ENCODE peak calls at places on chromosomes 5 and 9, in five cellular contexts. U, W, N, O and X are unnamed samples. For H3K4me1 and H3K36me3, the result is how much of the 10 kb centered on the place peaks cover.

GRCh38 chr9:37331871-37332270 is 90.6 kb upstream of the GRHPR start:
- DNase-seq in O (no peak), W (no peak), U (no peak), N (no peak), X (no peak)

GRCh38 chr9:2289234-2289755 is 274.1 kb downstream of the SMARCA2 start:
- DNase-seq in U (no peak), O (no peak), W (no peak), N (no peak), X (no peak)

GRCh38 chr9:14530301-14530700 is 162.9 kb downstream of the ZDHHC21 start:
- DNase-seq in N (no peak), O (no peak), U (no peak), W (no peak), X (no peak)

GRCh38 chr9:130172161-130172857 is at the start of gene NCS1:
- DNase-seq in U (no peak), O (no peak), N (peak), W (peak), X (no peak)

GRCh38 chr9:68627594-68627993 is 77.4 kb upstream of the PIP5K1B start:
- DNase-seq in U (no peak), O (no peak), N (no peak), W (no peak), X (no peak)

GRCh38 chr5:172891716-172892421 is 57.8 kb downstream of the ERGIC1 start:
- DNase-seq in N (no peak), U (no peak), O (no peak), W (no peak), X (no peak)

GRCh38 chr9:79559501-79560181 is 12.1 kb upstream of the TLE4 start:
- DNase-seq in N (no peak), O (no peak), W (no peak), U (no peak), X (no peak)

GRCh38 chr5:128412145-128412930 is 125.7 kb downstream of the FBN2 start:
- DNase-seq in W (no peak), U (no peak), N (peak), O (no peak), X (no peak)

GRCh38 chr9:96875460-96876142 is 21.3 kb upstream of the ZNF782 start:
- DNase-seq in O (peak), U (peak), W (no peak), N (peak), X (peak)

GRCh38 chr9:89915187-89915586 is 310.4 kb downstream of the GADD45G start:
- DNase-seq in U (no peak), W (no peak), N (no peak), O (no peak), X (no peak)

GRCh38 chr9:128215491-128216404 is 12.6 kb downstream of the DNM1 start:
- DNase-seq in W (peak), U (no peak), N (peak), O (no peak), X (no peak)

GRCh38 chr5:173884402-173885053 is 3.6 kb upstream of the CPEB4 start:
- DNase-seq in W (peak), U (no peak), N (no peak), O (peak), X (peak)

GRCh38 chr5:124087752-124088151 is 575.8 kb downstream of the CSNK1G3 start:
- DNase-seq in O (no peak), W (no peak), U (no peak), N (peak), X (no peak)

GRCh38 chr9:133580416-133580738 is 28.8 kb downstream of the FAM163B start:
- DNase-seq in W (no peak), U (no peak), N (no peak), O (no peak), X (no peak)

DNA sequence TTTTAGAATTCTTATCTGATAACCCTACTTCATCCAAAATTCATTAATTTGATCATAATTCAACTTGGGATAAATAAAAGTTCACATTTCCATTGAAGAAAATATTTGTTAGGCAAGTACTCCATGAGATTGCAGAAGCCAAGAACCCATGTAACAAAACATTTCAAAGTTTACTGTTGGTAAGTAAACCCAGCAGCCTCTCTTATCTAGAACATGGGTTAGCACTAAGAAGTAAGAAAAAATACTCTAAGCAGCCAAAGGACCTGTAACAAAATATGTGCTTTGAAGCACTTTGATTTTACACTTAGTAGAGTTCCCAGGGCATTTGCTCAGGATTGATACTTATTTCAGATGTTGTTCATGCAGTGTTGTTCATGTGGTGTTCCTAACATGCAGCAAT is 8.7 kb downstream of the MAP3K1 start:
- DNase-seq in W (no peak), N (no peak), U (no peak), O (peak), X (no peak)
- H3K4me1 ChIP-seq in W (under half), N (under half), U (under half), O (under half), X (half or more)

GRCh38 chr5:147616401-147616800 is 106.5 kb upstream of the DPYSL3 start:
- DNase-seq in W (no peak), O (no peak), N (no peak), U (no peak), X (no peak)
- H3K36me3 ChIP-seq in W (under half), O (under half), N (under half), U (half or more), X (under half)

GRCh38 chr9:33153666-33154065 is 13.5 kb downstream of the B4GALT1 start:
- DNase-seq in O (no peak), U (no peak), W (no peak), N (no peak), X (no peak)

GRCh38 chr9:33153001-33153400 is 14.1 kb downstream of the B4GALT1 start:
- DNase-seq in U (no peak), O (no peak), W (no peak), N (no peak), X (no peak)

GRCh38 chr9:33151601-33152000 is 15.5 kb downstream of the B4GALT1 start:
- DNase-seq in O (no peak), W (no peak), U (no peak), N (no peak), X (no peak)

GRCh38 chr9:33155393-33155792 is 11.7 kb downstream of the B4GALT1 start:
- DNase-seq in W (no peak), O (no peak), U (no peak), N (no peak), X (no peak)

GRCh38 chr9:33154368-33154767 is 12.8 kb downstream of the B4GALT1 start:
- DNase-seq in W (no peak), N (no peak), O (no peak), U (no peak), X (no peak)
- H3K4me3 ChIP-seq in W (no peak), N (no peak), O (no peak), U (no peak), X (peak)

GRCh38 chr5:143056792-143057579 is 286.8 kb downstream of the ARHGAP26 start:
- DNase-seq in N (no peak), O (no peak), U (no peak), W (no peak), X (no peak)

GRCh38 chr5:143056331-143056689 is 286.1 kb downstream of the ARHGAP26 start:
- DNase-seq in N (no peak), U (no peak), O (no peak), W (no peak), X (no peak)

GRCh38 chr5:143055596-143056330 is 285.6 kb downstream of the ARHGAP26 start:
- DNase-seq in U (no peak), W (no peak), N (no peak), O (no peak), X (no peak)

GRCh38 chr5:143059355-143059754 is 289.2 kb downstream of the ARHGAP26 start:
- DNase-seq in O (no peak), N (no peak), U (no peak), W (no peak), X (no peak)

GRCh38 chr5:143057580-143057999 is 287.4 kb downstream of the ARHGAP26 start:
- DNase-seq in N (peak), O (no peak), U (no peak), W (no peak), X (no peak)
- H3K4me1 ChIP-seq in N (under half), O (under half), U (under half), W (under half), X (under half)

GRCh38 chr5:40606077-40606765 is 73.5 kb upstream of the PTGER4 start:
- DNase-seq in W (no peak), O (no peak), U (no peak), N (no peak), X (no peak)

GRCh38 chr5:40601198-40601868 is 78.4 kb upstream of the PTGER4 start:
- DNase-seq in O (no peak), W (no peak), U (no peak), N (no peak), X (no peak)

GRCh38 chr5:40600383-40600782 is 79.3 kb upstream of the PTGER4 start:
- DNase-seq in N (no peak), U (no peak), W (no peak), O (no peak), X (no peak)

GRCh38 chr5:40605295-40605958 is 74.3 kb upstream of the PTGER4 start:
- DNase-seq in W (no peak), N (no peak), O (no peak), U (no peak), X (no peak)

DNA sequence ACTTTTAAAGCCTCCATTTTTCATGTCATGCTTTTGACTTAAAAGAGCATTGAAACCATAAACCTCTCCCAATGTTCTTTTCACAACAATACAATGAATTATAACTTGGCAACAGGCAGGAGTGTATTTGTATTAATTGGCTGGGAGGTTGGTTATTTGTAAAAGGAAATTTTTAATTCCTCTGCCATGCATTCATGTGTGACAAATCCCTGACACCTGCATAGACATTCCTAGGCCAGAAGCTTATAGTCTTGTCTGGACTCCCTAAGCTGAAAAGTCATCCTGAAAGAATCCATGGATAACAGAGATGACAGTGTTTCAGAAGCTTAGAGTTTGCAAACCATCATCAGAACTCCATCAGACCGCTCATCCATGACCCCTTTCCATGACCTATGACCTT is 76.3 kb upstream of the PTGER4 start:
- DNase-seq in W (no peak), N (no peak), U (no peak), O (no peak), X (no peak)
- H3K36me3 ChIP-seq in W (under half), N (under half), U (under half), O (under half), X (under half)

GRCh38 chr9:649128-650074 is 192.1 kb upstream of the DMRT1 start:
- DNase-seq in O (no peak), W (no peak), N (peak), U (no peak), X (no peak)
- H3K4me3 ChIP-seq in O (no peak), W (no peak), N (no peak), U (no peak), X (peak)

DNA sequence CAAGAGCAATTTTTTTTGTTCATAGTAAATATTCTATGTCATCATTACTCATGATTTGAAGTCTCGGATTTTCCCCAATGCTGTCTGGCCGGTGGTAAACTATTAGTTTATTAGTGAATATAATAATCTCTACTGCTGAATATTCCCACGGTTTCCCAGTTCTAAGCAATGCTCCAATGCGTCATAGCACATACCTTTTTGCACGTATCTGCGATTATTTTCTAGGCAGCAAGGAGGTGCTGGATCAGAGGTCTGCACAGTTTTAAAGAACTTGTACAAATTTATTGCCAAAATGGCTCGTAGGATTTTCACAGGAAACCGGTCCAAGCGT is 43.9 kb upstream of the TCF7 start:
- DNase-seq in N (no peak), U (no peak), O (peak), W (no peak), X (no peak)
- H3K4me1 ChIP-seq in N (under half), U (under half), O (under half), W (under half), X (under half)

GRCh38 chr9:122822056-122822455 is 6.3 kb downstream of the PDCL start:
- DNase-seq in O (no peak), U (no peak), N (no peak), W (no peak), X (no peak)

GRCh38 chr9:122819791-122820489 is 8.4 kb downstream of the PDCL start:
- DNase-seq in U (no peak), O (no peak), W (no peak), N (no peak), X (no peak)

GRCh38 chr9:122820490-122820845 is 7.9 kb downstream of the PDCL start:
- DNase-seq in N (no peak), O (no peak), W (no peak), U (no peak), X (no peak)

GRCh38 chr9:122822958-122823357 is 5.4 kb downstream of the PDCL start:
- DNase-seq in N (no peak), W (no peak), O (no peak), U (no peak), X (no peak)

GRCh38 chr9:122821278-122821952 is 7.0 kb downstream of the PDCL start:
- DNase-seq in W (peak), N (no peak), U (no peak), O (no peak), X (no peak)
- H3K36me3 ChIP-seq in W (half or more), N (under half), U (half or more), O (under half), X (under half)

GRCh38 chr9:111895996-111896941 is at the start of gene UGCG:
- DNase-seq in O (peak), N (peak), U (peak), W (peak), X (peak)
- H3K4me3 ChIP-seq in O (peak), N (peak), U (peak), W (peak), X (peak)